ENCODE peak calls at places on chromosome 13, in eight cellular contexts. K, E, C, X, Y, N, U and A are unnamed samples.

GRCh38 chr13:30898721-30899188 is 7.3 kb upstream of the MEDAG start:
- DNase-seq in K (no peak), E (no peak), C (no peak), X (no peak), Y (no peak), N (no peak), U (peak), A (no peak)

GRCh38 chr13:28582225-28582891 is 76.6 kb upstream of the POMP start:
- DNase-seq in K (no peak), E (no peak), C (no peak), X (no peak), Y (no peak), N (no peak), U (no peak), A (no peak)

GRCh38 chr13:20796791-20797513 is 23.2 kb upstream of the EEF1AKMT1 start:
- DNase-seq in K (no peak), E (no peak), C (no peak), X (no peak), Y (no peak), N (no peak), U (no peak), A (no peak)

GRCh38 chr13:45441633-45442032 is 23.1 kb upstream of the COG3 start:
- DNase-seq in K (no peak), E (no peak), C (no peak), X (no peak), Y (peak), N (no peak), U (no peak), A (no peak)

GRCh38 chr13:20512042-20512683 is 13.5 kb downstream of the CRYL1 start:
- DNase-seq in K (no peak), E (no peak), C (no peak), X (no peak), Y (peak), N (no peak), U (no peak), A (no peak)

GRCh38 chr13:62473944-62474237 is 1058.2 kb upstream of the PCDH20 start:
- DNase-seq in K (no peak), E (no peak), C (no peak), X (no peak), Y (no peak), N (no peak), U (no peak), A (no peak)

GRCh38 chr13:114235697-114236096 is 1.0 kb downstream of the CDC16 start:
- DNase-seq in K (no peak), E (no peak), C (no peak), X (no peak), Y (peak), N (no peak), U (no peak), A (no peak)

GRCh38 chr13:50732712-50733111 is 110.8 kb downstream of the DLEU7 start:
- DNase-seq in K (no peak), E (no peak), C (no peak), X (no peak), Y (no peak), N (peak), U (no peak), A (no peak)

GRCh38 chr13:113969973-113970611 is 3.8 kb downstream of the C13orf46 start:
- DNase-seq in K (no peak), E (no peak), C (no peak), X (peak), Y (no peak), N (no peak), U (peak), A (peak)

GRCh38 chr13:101512650-101513049 is 60.2 kb downstream of the ITGBL1 start:
- DNase-seq in K (no peak), E (no peak), C (no peak), X (no peak), Y (no peak), N (no peak), U (no peak), A (no peak)

GRCh38 chr13:36815069-36815468 is 4.0 kb upstream of the RFXAP start:
- DNase-seq in K (no peak), E (no peak), C (no peak), X (no peak), Y (no peak), N (no peak), U (no peak), A (no peak)

GRCh38 chr13:114341003-114341777 is 26.9 kb downstream of the CHAMP1 start:
- DNase-seq in K (no peak), E (no peak), C (no peak), X (no peak), Y (no peak), N (no peak), U (no peak), A (no peak)

GRCh38 chr13:46182491-46182877 is 507 bp upstream of the LCP1 start:
- DNase-seq in K (no peak), E (no peak), C (no peak), X (no peak), Y (no peak), N (no peak), U (no peak), A (no peak)

GRCh38 chr13:102035969-102036368 is 365.9 kb downstream of the FGF14 start:
- DNase-seq in K (no peak), E (no peak), C (no peak), X (no peak), Y (no peak), N (peak), U (no peak), A (no peak)

GRCh38 chr13:34462843-34463242 is 479.2 kb upstream of the NBEA start:
- DNase-seq in K (no peak), E (no peak), C (no peak), X (no peak), Y (no peak), N (no peak), U (no peak), A (no peak)

GRCh38 chr13:55013051-55013450 is 1984.4 kb downstream of the OLFM4 start:
- DNase-seq in K (no peak), E (no peak), C (no peak), X (no peak), Y (no peak), N (no peak), U (no peak), A (no peak)

GRCh38 chr13:74077847-74078246 is 56.4 kb downstream of the KLF12 start:
- DNase-seq in K (no peak), E (no peak), C (no peak), X (no peak), Y (no peak), N (no peak), U (no peak), A (no peak)

GRCh38 chr13:112225429-112226090 is 150.6 kb upstream of the SPACA7 start:
- DNase-seq in K (no peak), E (no peak), C (no peak), X (no peak), Y (no peak), N (no peak), U (no peak), A (no peak)

GRCh38 chr13:32850311-32851052 is 165.7 kb upstream of the KL start:
- DNase-seq in K (no peak), E (no peak), C (no peak), X (no peak), Y (peak), N (no peak), U (no peak), A (no peak)

GRCh38 chr13:40665061-40665753 is 1.2 kb downstream of the FOXO1 start:
- DNase-seq in K (peak), E (no peak), C (no peak), X (peak), Y (peak), N (no peak), U (no peak), A (no peak)

GRCh38 chr13:40589285-40590109 is 76.9 kb downstream of the FOXO1 start:
- DNase-seq in K (no peak), E (no peak), C (no peak), X (no peak), Y (no peak), N (no peak), U (no peak), A (peak)

GRCh38 chr13:109479991-109480696 is 306.2 kb downstream of the IRS2 start:
- DNase-seq in K (no peak), E (no peak), C (no peak), X (no peak), Y (no peak), N (no peak), U (no peak), A (no peak)

GRCh38 chr13:67123165-67123564 is 107.0 kb downstream of the PCDH9 start:
- DNase-seq in K (no peak), E (no peak), C (no peak), X (no peak), Y (no peak), N (no peak), U (no peak), A (no peak)

GRCh38 chr13:31495336-31495735 is 244.0 kb upstream of the RXFP2 start:
- DNase-seq in K (no peak), E (no peak), C (no peak), X (no peak), Y (no peak), N (no peak), U (no peak), A (no peak)